ENCODE peak calls at places on chromosomes 16 and 17, in six cellular contexts. S is IMR-90, O is neuronal stem cell, U is trophoblast cell, H is mesenchymal stem cell, F is H1. N is an unnamed sample.
A peak's percentile ranks its signal among the peaks of the same experiment; 100 is the strongest.

GRCh38 chr17:76681222-76682137 is 29.3 kb downstream of the MXRA7 start:
- DNase-seq in S (peak; percentile 63), O (peak; percentile 73), U (peak; percentile 80), H (peak; percentile 92), F (peak; percentile 62), N (peak; percentile 93)

GRCh38 chr16:72946474-72947194 is 101.3 kb downstream of the ZFHX3 start:
- DNase-seq in S (peak; percentile 20), O (no peak), U (peak; percentile 69), H (no peak), F (no peak), N (no peak)

GRCh38 chr16:58197314-58198012 is 443 bp downstream of the CSNK2A2 start:
- DNase-seq in S (no peak), O (peak; percentile 1), U (no peak), H (peak; percentile 8), F (no peak), N (no peak)

GRCh38 chr17:77281904-77282367 is 141.2 kb downstream of the SEC14L1 start:
- DNase-seq in S (no peak), O (no peak), U (peak; percentile 82), H (peak; percentile 21), F (no peak), N (no peak)

GRCh38 chr16:71645450-71645849 is 19.5 kb downstream of the MARVELD3 start:
- DNase-seq in S (peak; percentile 38), O (no peak), U (no peak), H (peak; percentile 26), F (no peak), N (no peak)

GRCh38 chr17:29933379-29933778 is 3.4 kb upstream of the SSH2 start:
- DNase-seq in S (peak; percentile 43), O (no peak), U (peak; percentile 58), H (peak; percentile 35), F (no peak), N (peak; percentile 40)

GRCh38 chr17:30956764-30957374 is 14.0 kb upstream of the RNF135 start:
- DNase-seq in S (no peak), O (no peak), U (no peak), H (peak; percentile 34), F (no peak), N (peak; percentile 55)

GRCh38 chr17:7834554-7834890 is 505 bp downstream of the KDM6B start:
- DNase-seq in S (no peak), O (peak; percentile 47), U (peak; percentile 89), H (peak; percentile 81), F (no peak), N (peak; percentile 73)

GRCh38 chr16:7624871-7625766 is 292.5 kb downstream of the RBFOX1 start:
- DNase-seq in S (no peak), O (no peak), U (no peak), H (no peak), F (no peak), N (peak; percentile 47)

GRCh38 chr17:2684549-2684948 is 27.0 kb downstream of the CLUH start:
- DNase-seq in S (no peak), O (no peak), U (no peak), H (no peak), F (no peak), N (no peak)

GRCh38 chr16:85912271-85912974 is 13.5 kb downstream of the IRF8 start:
- DNase-seq in S (peak; percentile 36), O (no peak), U (peak; percentile 64), H (peak; percentile 46), F (no peak), N (no peak)

GRCh38 chr17:41340496-41340895 is 10.1 kb downstream of the KRT33A start:
- DNase-seq in S (no peak), O (no peak), U (peak; percentile 35), H (no peak), F (no peak), N (no peak)

GRCh38 chr17:5595831-5596230 is 11.5 kb upstream of the NLRP1 start:
- DNase-seq in S (no peak), O (no peak), U (no peak), H (no peak), F (no peak), N (no peak)

GRCh38 chr16:78259883-78260282 is 160.4 kb downstream of the WWOX start:
- DNase-seq in S (no peak), O (no peak), U (no peak), H (peak; percentile 13), F (no peak), N (no peak)

GRCh38 chr17:54771409-54771808 is 129.2 kb upstream of the TOM1L1 start:
- DNase-seq in S (no peak), O (no peak), U (no peak), H (no peak), F (no peak), N (no peak)

GRCh38 chr16:68400083-68400923 is 48.0 kb downstream of the SMPD3 start:
- DNase-seq in S (no peak), O (no peak), U (no peak), H (no peak), F (no peak), N (no peak)

GRCh38 chr17:8300629-8301242 is 5.5 kb upstream of the SLC25A35 start:
- DNase-seq in S (peak; percentile 64), O (peak; percentile 51), U (peak; percentile 85), H (peak; percentile 70), F (peak; percentile 51), N (peak; percentile 89)

GRCh38 chr17:71460943-71461342 is 659.9 kb upstream of the SOX9 start:
- DNase-seq in S (peak; percentile 43), O (no peak), U (no peak), H (peak; percentile 40), F (no peak), N (no peak)

GRCh38 chr16:65318590-65319267 is 196.9 kb upstream of the CDH11 start:
- DNase-seq in S (no peak), O (no peak), U (no peak), H (no peak), F (peak; percentile 47), N (peak; percentile 69)

GRCh38 chr16:2846511-2847310 is 11.3 kb downstream of the PRSS22 start:
- DNase-seq in S (peak; percentile 88), O (no peak), U (peak; percentile 92), H (peak; percentile 82), F (no peak), N (no peak)

GRCh38 chr17:28225271-28225670 is 93.7 kb upstream of the TMEM97 start:
- DNase-seq in S (no peak), O (no peak), U (no peak), H (peak; percentile 10), F (no peak), N (no peak)

GRCh38 chr17:28216528-28216927 is 102.5 kb upstream of the TMEM97 start:
- DNase-seq in S (peak; percentile 49), O (no peak), U (no peak), H (peak; percentile 15), F (no peak), N (no peak)

GRCh38 chr17:28216032-28216431 is 103.0 kb upstream of the TMEM97 start:
- DNase-seq in S (no peak), O (no peak), U (no peak), H (no peak), F (no peak), N (no peak)

GRCh38 chr17:28221751-28222414 is 97.1 kb upstream of the TMEM97 start:
- DNase-seq in S (peak; percentile 31), O (no peak), U (no peak), H (no peak), F (no peak), N (no peak)

GRCh38 chr17:28219771-28220170 is 99.2 kb upstream of the TMEM97 start:
- DNase-seq in S (no peak), O (no peak), U (no peak), H (no peak), F (no peak), N (no peak)
- H3K14ac ChIP-seq in S (no peak overlapping the region), O (no peak overlapping the region), U (no peak overlapping the region), H (no peak overlapping the region), F (no peak overlapping the region), N (no peak overlapping the region)

GRCh38 chr17:17445296-17445924 is 31.4 kb upstream of the MED9 start:
- DNase-seq in S (no peak), O (no peak), U (no peak), H (no peak), F (no peak), N (no peak)
- H3K14ac ChIP-seq in S (peak overlapping the region; percentile 81), O (no peak overlapping the region), U (no peak overlapping the region), H (no peak overlapping the region), F (no peak overlapping the region), N (no peak overlapping the region)

GRCh38 chr17:67431210-67432015 is 54.3 kb downstream of the PITPNC1 start:
- DNase-seq in S (peak; percentile 80), O (no peak), U (peak; percentile 88), H (peak; percentile 91), F (no peak), N (no peak)

GRCh38 chr17:67434061-67434525 is 57.0 kb downstream of the PITPNC1 start:
- DNase-seq in S (no peak), O (no peak), U (peak; percentile 7), H (no peak), F (no peak), N (no peak)

GRCh38 chr17:67433248-67433924 is 56.3 kb downstream of the PITPNC1 start:
- DNase-seq in S (no peak), O (no peak), U (peak; percentile 84), H (no peak), F (no peak), N (peak; percentile 49)

GRCh38 chr17:67438669-67439068 is 61.6 kb downstream of the PITPNC1 start:
- DNase-seq in S (no peak), O (no peak), U (no peak), H (no peak), F (no peak), N (no peak)

GRCh38 chr17:67435122-67435521 is 58.0 kb downstream of the PITPNC1 start:
- DNase-seq in S (no peak), O (no peak), U (peak; percentile 100), H (peak; percentile 33), F (no peak), N (no peak)
- H3K14ac ChIP-seq in S (no peak overlapping the region), O (no peak overlapping the region), U (no peak overlapping the region), H (no peak overlapping the region), F (no peak overlapping the region), N (no peak overlapping the region)

GRCh38 chr16:83227336-83227735 is 580.4 kb upstream of the HSBP1 start:
- DNase-seq in S (no peak), O (no peak), U (no peak), H (no peak), F (no peak), N (no peak)
- H3K14ac ChIP-seq in S (no peak overlapping the region), O (no peak overlapping the region), U (no peak overlapping the region), H (no peak overlapping the region), F (no peak overlapping the region), N (no peak overlapping the region)

DNA sequence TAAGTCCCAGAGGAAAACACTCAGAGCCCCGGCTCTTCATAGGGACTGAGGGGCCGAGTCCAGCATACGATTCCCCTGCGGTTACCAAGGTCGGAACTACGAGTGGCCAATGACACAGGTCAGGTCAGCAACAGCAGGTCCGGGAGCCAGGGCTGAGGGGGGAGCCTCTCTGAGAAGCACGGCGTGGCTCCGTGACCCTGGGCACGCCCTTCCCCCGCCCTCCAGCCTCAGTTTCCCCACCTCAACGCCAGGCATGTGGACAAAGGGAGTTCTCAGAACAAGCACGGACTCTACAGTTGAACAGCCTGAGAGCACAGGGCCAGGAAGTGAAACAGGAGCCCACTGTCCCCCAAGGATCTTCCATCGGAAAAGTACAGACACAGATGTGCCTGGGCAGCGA is 25.6 kb downstream of the TPSD1 start:
- DNase-seq in S (no peak), O (no peak), U (no peak), H (no peak), F (no peak), N (no peak)
- H3K14ac ChIP-seq in S (no peak overlapping the region), O (no peak overlapping the region), U (no peak overlapping the region), H (no peak overlapping the region), F (no peak overlapping the region), N (no peak overlapping the region)

DNA sequence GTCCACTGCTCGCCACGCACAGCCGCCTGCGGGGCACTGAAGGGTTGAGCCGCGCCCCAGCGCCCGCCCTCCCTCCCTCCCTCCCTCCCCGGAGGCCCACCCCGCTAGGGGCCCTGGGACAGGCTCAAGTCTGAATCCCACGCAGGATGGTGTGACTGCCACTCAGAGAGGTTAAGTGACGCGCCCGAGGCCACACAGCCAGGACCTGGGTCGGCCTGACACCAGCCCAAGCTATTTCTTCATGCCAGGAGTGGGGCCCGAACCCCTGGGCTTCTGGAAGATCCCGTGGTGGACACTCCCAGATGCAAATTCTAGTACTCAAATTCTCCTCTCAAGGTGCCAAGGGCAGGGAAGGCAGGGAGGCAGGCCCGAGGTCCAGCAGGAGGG is 5.2 kb downstream of the IL17C start:
- DNase-seq in S (no peak), O (no peak), U (no peak), H (no peak), F (no peak), N (no peak)
- H3K14ac ChIP-seq in S (no peak overlapping the region), O (no peak overlapping the region), U (no peak overlapping the region), H (no peak overlapping the region), F (no peak overlapping the region), N (no peak overlapping the region)

N was measured in H9.